ENCODE peak calls at places on chromosomes 12 and 14, in four cellular contexts. W is GM06990, K is GM12865, Z is progenitor cell of endocrine pancreas. F is an unnamed sample.

GRCh38 chr12:80053048-80053790 is 46.1 kb upstream of the OTOGL start:
- DNase-seq in Z (no peak), K (no peak), W (no peak), F (peak)

GRCh38 chr14:31360919-31361662 is 59.3 kb downstream of the HEATR5A start:
- DNase-seq in Z (no peak), W (no peak), K (no peak), F (no peak)

GRCh38 chr14:99658218-99658617 is 13.3 kb downstream of the HHIPL1 start:
- DNase-seq in W (no peak), Z (no peak), K (no peak), F (no peak)

GRCh38 chr12:1869145-1869544 is 48.8 kb downstream of the LRTM2 start:
- DNase-seq in W (no peak), K (no peak), Z (peak), F (no peak)

GRCh38 chr12:69821441-69822204 is 3.4 kb upstream of the MYRFL start:
- DNase-seq in Z (no peak), W (no peak), K (no peak), F (peak)

GRCh38 chr12:109716512-109717389 is 3.1 kb downstream of the FAM222A start:
- DNase-seq in K (no peak), Z (no peak), W (no peak), F (peak)

GRCh38 chr12:120758798-120759590 is 33.4 kb downstream of the ACADS start:
- DNase-seq in K (no peak), W (no peak), Z (no peak), F (no peak)

GRCh38 chr12:106712768-106713167 is 61.7 kb upstream of the RIC8B start:
- DNase-seq in Z (no peak), W (no peak), K (no peak), F (no peak)

GRCh38 chr12:132955094-132955932 is 793 bp downstream of the ZNF605 start:
- DNase-seq in Z (no peak), K (peak), W (peak), F (peak)

GRCh38 chr12:41189395-41190251 is 1.5 kb downstream of the PDZRN4 start:
- DNase-seq in K (no peak), Z (no peak), W (no peak), F (peak)

GRCh38 chr12:12405882-12406281 is 49.0 kb downstream of the BORCS5 start:
- DNase-seq in W (no peak), K (no peak), Z (no peak), F (no peak)

GRCh38 chr12:116528498-116528897 is 30.7 kb upstream of the MAP1LC3B2 start:
- DNase-seq in K (no peak), Z (no peak), W (no peak), F (peak)

GRCh38 chr12:131084341-131085011 is 130.8 kb downstream of the ADGRD1 start:
- DNase-seq in Z (no peak), K (no peak), W (no peak), F (no peak)

GRCh38 chr14:94584591-94585280 is 3.5 kb downstream of the SERPINA5 start:
- DNase-seq in Z (no peak), K (no peak), W (no peak), F (no peak)

GRCh38 chr12:53173085-53173715 is 7.3 kb upstream of the ZNF740 start:
- DNase-seq in K (no peak), Z (no peak), W (no peak), F (peak)

GRCh38 chr14:51357250-51357649 is 117.2 kb downstream of the TMX1 start:
- DNase-seq in Z (no peak), K (no peak), W (no peak), F (peak)

GRCh38 chr12:100908501-100908900 is 113.9 kb downstream of the ANO4 start:
- DNase-seq in Z (no peak), W (no peak), K (no peak), F (peak)

GRCh38 chr12:24778486-24779304 is 170.2 kb downstream of the BCAT1 start:
- DNase-seq in W (no peak), Z (no peak), K (peak), F (peak)
- TF ChIP-seq CTCF in W (peak), Z (peak), K (peak), F (peak)

GRCh38 chr12:118737985-118738540 is 243.3 kb upstream of the SRRM4 start:
- DNase-seq in Z (no peak), K (no peak), W (no peak), F (no peak)
- TF ChIP-seq CTCF in Z (no peak), K (no peak), W (no peak), F (no peak)

GRCh38 chr14:47539065-47539464 is 136.3 kb downstream of the MDGA2 start:
- DNase-seq in W (no peak), Z (no peak), K (no peak), F (no peak)
- TF ChIP-seq CTCF in W (no peak), Z (peak), K (no peak), F (no peak)

GRCh38 chr12:4386756-4387155 is 7.2 kb upstream of the FGF23 start:
- DNase-seq in Z (no peak), K (no peak), W (no peak), F (no peak)

GRCh38 chr12:4388662-4389061 is 9.2 kb upstream of the FGF23 start:
- DNase-seq in W (no peak), K (no peak), Z (no peak), F (no peak)

GRCh38 chr12:4387607-4388006 is 8.1 kb upstream of the FGF23 start:
- DNase-seq in Z (no peak), K (no peak), W (no peak), F (no peak)

GRCh38 chr12:4392223-4392742 is 12.8 kb upstream of the FGF23 start:
- DNase-seq in W (no peak), Z (no peak), K (no peak), F (no peak)

GRCh38 chr12:4388032-4388431 is 8.5 kb upstream of the FGF23 start:
- DNase-seq in K (no peak), Z (no peak), W (no peak), F (no peak)
- TF ChIP-seq CTCF in K (no peak), Z (no peak), W (no peak), F (no peak)

F was measured in fibroblast of villous mesenchyme.